ENCODE peak calls at places on chromosomes 6 and 20, in six cellular contexts. K is HT-29, W is endothelial cell, U is AG08396, Q is NCI-H187, F is HT1080. S is an unnamed sample.

GRCh38 chr6:19554356-19555225 is 282.6 kb upstream of the ID4 start:
- DNase-seq in K (no peak), W (no peak), U (no peak), Q (no peak), F (no peak), S (no peak)

GRCh38 chr6:16600026-16600425 is 161.2 kb downstream of the ATXN1 start:
- DNase-seq in K (no peak), W (no peak), U (no peak), Q (no peak), F (no peak), S (no peak)

GRCh38 chr6:33799714-33800113 is 4.1 kb downstream of the MLN start:
- DNase-seq in K (no peak), W (no peak), U (no peak), Q (no peak), F (no peak), S (no peak)

GRCh38 chr20:50304883-50305635 is 114.4 kb downstream of the CEBPB start:
- DNase-seq in K (no peak), W (no peak), U (peak), Q (no peak), F (no peak), S (no peak)

GRCh38 chr6:1424306-1424927 is 35.0 kb downstream of the FOXF2 start:
- DNase-seq in K (peak), W (peak), U (peak), Q (no peak), F (peak), S (no peak)

GRCh38 chr6:157823523-157824370 is 701 bp downstream of the SNX9 start:
- DNase-seq in K (peak), W (peak), U (peak), Q (no peak), F (peak), S (no peak)

GRCh38 chr6:39387785-39388184 is 65.3 kb upstream of the KCNK16 start:
- DNase-seq in K (no peak), W (no peak), U (no peak), Q (no peak), F (peak), S (no peak)

GRCh38 chr6:108961985-108962384 is 113.8 kb downstream of the ARMC2 start:
- DNase-seq in K (no peak), W (no peak), U (peak), Q (no peak), F (no peak), S (no peak)

GRCh38 chr6:11278207-11278559 is 45.7 kb upstream of the NEDD9 start:
- DNase-seq in K (no peak), W (no peak), U (no peak), Q (no peak), F (no peak), S (no peak)

GRCh38 chr20:15056231-15056630 is 718.8 kb upstream of the FLRT3 start:
- DNase-seq in K (no peak), W (no peak), U (no peak), Q (no peak), F (no peak), S (no peak)

GRCh38 chr6:63584566-63584965 is 12.3 kb downstream of the LOC128125822 start:
- DNase-seq in K (no peak), W (no peak), U (no peak), Q (no peak), F (no peak), S (no peak)

S was measured in NCI-H2107.